ENCODE peak calls at places on chromosomes 3 and 15, in six cellular contexts. L, C, N, Y, P and G are unnamed samples.

GRCh38 chr15:86830304-86830703 is 750.6 kb downstream of the AGBL1 start:
- DNase-seq in N (no peak), Y (no peak), P (no peak), C (no peak), L (no peak), G (no peak)

GRCh38 chr3:100665230-100665629 is 44.1 kb upstream of the TFG start:
- DNase-seq in L (no peak), P (no peak), Y (no peak), C (no peak), N (peak; percentile 3), G (no peak)

GRCh38 chr15:99436472-99437314 is 129.1 kb upstream of the MEF2A start:
- DNase-seq in N (no peak), C (no peak), P (no peak), Y (no peak), L (no peak), G (no peak)

GRCh38 chr3:190120161-190121060 is at the start of gene P3H2:
- DNase-seq in Y (peak; percentile 66), N (no peak), C (peak; percentile 78), L (no peak), P (peak; percentile 93), G (peak; percentile 78)

GRCh38 chr15:33126559-33127290 is 67.8 kb downstream of the FMN1 start:
- DNase-seq in Y (peak; percentile 9), C (peak; percentile 33), L (peak; percentile 24), N (no peak), P (peak; percentile 98), G (peak; percentile 73)

GRCh38 chr3:188513662-188514328 is 359.8 kb downstream of the LPP start:
- DNase-seq in Y (no peak), N (no peak), P (no peak), C (no peak), L (no peak), G (no peak)

GRCh38 chr3:42697326-42698051 is 5.1 kb downstream of the HHATL start:
- DNase-seq in Y (no peak), P (no peak), L (no peak), C (no peak), N (no peak), G (no peak)

GRCh38 chr3:12734960-12735359 is 24.1 kb downstream of the TMEM40 start:
- DNase-seq in P (no peak), L (no peak), N (no peak), Y (no peak), C (no peak), G (no peak)

GRCh38 chr3:127747751-127748521 is 74.4 kb downstream of the MGLL start:
- DNase-seq in C (peak; percentile 84), P (peak; percentile 95), L (no peak), Y (no peak), N (no peak), G (no peak)

GRCh38 chr3:39639344-39640236 is 169.8 kb upstream of the MYRIP start:
- DNase-seq in C (peak; percentile 87), L (peak; percentile 94), Y (peak; percentile 40), P (peak; percentile 96), N (no peak), G (no peak)

GRCh38 chr15:66169023-66169422 is 84.5 kb downstream of the MEGF11 start:
- DNase-seq in Y (no peak), L (no peak), P (no peak), N (no peak), C (no peak), G (no peak)

GRCh38 chr15:60374628-60375081 is 23.1 kb downstream of the ANXA2 start:
- DNase-seq in C (peak; percentile 88), N (no peak), Y (peak; percentile 98), P (peak; percentile 99), L (no peak), G (peak; percentile 21)

GRCh38 chr15:99102332-99103235 is 2.3 kb upstream of the SYNM start:
- DNase-seq in C (no peak), L (no peak), P (no peak), N (no peak), Y (no peak), G (no peak)

GRCh38 chr3:155465664-155466063 is 172.2 kb upstream of the STRIT1 start:
- DNase-seq in L (no peak), N (no peak), C (no peak), P (no peak), Y (no peak), G (no peak)

GRCh38 chr3:13080026-13080425 is 6.8 kb upstream of the IQSEC1 start:
- DNase-seq in C (no peak), N (no peak), L (no peak), Y (no peak), P (no peak), G (no peak)

GRCh38 chr3:8301977-8302589 is 199.5 kb upstream of the LMCD1 start:
- DNase-seq in C (peak; percentile 33), Y (peak; percentile 31), L (peak; percentile 24), P (peak; percentile 59), N (no peak), G (peak; percentile 27)

GRCh38 chr3:149776170-149776569 is 16.2 kb downstream of the ANKUB1 start:
- DNase-seq in L (no peak), P (no peak), Y (no peak), C (no peak), N (no peak), G (no peak)

GRCh38 chr3:16101295-16102186 is 72.9 kb upstream of the GALNT15 start:
- DNase-seq in P (peak; percentile 59), L (no peak), N (no peak), C (peak; percentile 31), Y (peak; percentile 49), G (no peak)

GRCh38 chr3:187852842-187853727 is 107.8 kb upstream of the BCL6 start:
- DNase-seq in N (no peak), L (no peak), C (no peak), Y (no peak), P (peak; percentile 34), G (no peak)

GRCh38 chr3:109683746-109684145 is 346.4 kb upstream of the DPPA4 start:
- DNase-seq in P (no peak), L (no peak), N (no peak), Y (no peak), C (no peak), G (no peak)

GRCh38 chr15:41491889-41492288 is 1.8 kb upstream of the ITPKA start:
- DNase-seq in C (no peak), N (no peak), Y (no peak), P (no peak), L (no peak), G (no peak)

GRCh38 chr15:41492597-41493204 is 973 bp upstream of the ITPKA start:
- DNase-seq in P (no peak), Y (no peak), C (no peak), L (peak; percentile 46), N (no peak), G (no peak)

GRCh38 chr15:41487802-41488201 is 5.9 kb upstream of the ITPKA start:
- DNase-seq in N (no peak), P (peak; percentile 21), Y (no peak), C (no peak), L (no peak), G (no peak)

GRCh38 chr15:41489641-41490040 is 4.0 kb upstream of the ITPKA start:
- DNase-seq in Y (no peak), L (no peak), P (no peak), N (no peak), C (no peak), G (no peak)

DNA sequence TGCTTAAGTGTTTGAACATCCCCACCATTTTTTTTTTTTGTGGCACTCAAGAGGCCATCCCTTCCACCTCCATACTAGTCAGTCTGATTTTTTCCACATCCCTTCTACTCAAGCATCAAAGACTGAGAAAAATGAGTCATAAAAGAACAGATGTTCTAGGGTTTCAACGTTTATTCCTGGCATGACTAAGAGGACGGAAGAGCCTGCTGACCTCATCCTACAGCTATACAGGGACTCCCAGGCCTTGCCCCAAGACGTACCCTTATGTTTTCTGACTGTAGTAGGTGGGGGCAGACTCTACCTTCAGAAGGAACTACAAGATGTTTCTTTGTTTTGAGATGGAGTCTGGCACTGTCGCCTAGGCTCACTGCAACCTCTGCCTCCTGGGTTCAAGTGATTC is 3.3 kb upstream of the ITPKA start:
- DNase-seq in Y (peak; percentile 46), N (peak; percentile 56), C (peak; percentile 54), P (peak; percentile 99), L (peak; percentile 62), G (no peak)
- TF ChIP-seq BHLHE40 in Y (no peak), N (no peak), C (no peak), P (peak; percentile 42), L (no peak), G (no peak)

GRCh38 chr3:133659806-133660205 is 1.9 kb downstream of the TOPBP1 start:
- DNase-seq in Y (no peak), C (no peak), P (no peak), L (no peak), N (no peak), G (no peak)
- TF ChIP-seq BHLHE40 in Y (no peak), C (no peak), P (no peak), L (no peak), N (no peak), G (no peak)

GRCh38 chr3:185770071-185770470 is 54.8 kb downstream of the IGF2BP2 start:
- DNase-seq in C (no peak), N (no peak), Y (no peak), L (no peak), P (no peak), G (no peak)

GRCh38 chr3:185766645-185767323 is 58.1 kb downstream of the IGF2BP2 start:
- DNase-seq in C (no peak), N (no peak), L (no peak), Y (no peak), P (peak; percentile 30), G (no peak)

GRCh38 chr3:185763347-185764010 is 61.4 kb downstream of the IGF2BP2 start:
- DNase-seq in Y (no peak), C (no peak), P (peak; percentile 29), L (no peak), N (no peak), G (no peak)

GRCh38 chr3:185764168-185764988 is 60.5 kb downstream of the IGF2BP2 start:
- DNase-seq in L (no peak), Y (no peak), N (no peak), P (peak; percentile 54), C (no peak), G (no peak)

GRCh38 chr3:185767324-185767688 is 57.5 kb downstream of the IGF2BP2 start:
- DNase-seq in Y (no peak), P (no peak), C (no peak), N (no peak), L (no peak), G (no peak)
- TF ChIP-seq BHLHE40 in Y (no peak), P (no peak), C (no peak), N (no peak), L (no peak), G (no peak)

DNA sequence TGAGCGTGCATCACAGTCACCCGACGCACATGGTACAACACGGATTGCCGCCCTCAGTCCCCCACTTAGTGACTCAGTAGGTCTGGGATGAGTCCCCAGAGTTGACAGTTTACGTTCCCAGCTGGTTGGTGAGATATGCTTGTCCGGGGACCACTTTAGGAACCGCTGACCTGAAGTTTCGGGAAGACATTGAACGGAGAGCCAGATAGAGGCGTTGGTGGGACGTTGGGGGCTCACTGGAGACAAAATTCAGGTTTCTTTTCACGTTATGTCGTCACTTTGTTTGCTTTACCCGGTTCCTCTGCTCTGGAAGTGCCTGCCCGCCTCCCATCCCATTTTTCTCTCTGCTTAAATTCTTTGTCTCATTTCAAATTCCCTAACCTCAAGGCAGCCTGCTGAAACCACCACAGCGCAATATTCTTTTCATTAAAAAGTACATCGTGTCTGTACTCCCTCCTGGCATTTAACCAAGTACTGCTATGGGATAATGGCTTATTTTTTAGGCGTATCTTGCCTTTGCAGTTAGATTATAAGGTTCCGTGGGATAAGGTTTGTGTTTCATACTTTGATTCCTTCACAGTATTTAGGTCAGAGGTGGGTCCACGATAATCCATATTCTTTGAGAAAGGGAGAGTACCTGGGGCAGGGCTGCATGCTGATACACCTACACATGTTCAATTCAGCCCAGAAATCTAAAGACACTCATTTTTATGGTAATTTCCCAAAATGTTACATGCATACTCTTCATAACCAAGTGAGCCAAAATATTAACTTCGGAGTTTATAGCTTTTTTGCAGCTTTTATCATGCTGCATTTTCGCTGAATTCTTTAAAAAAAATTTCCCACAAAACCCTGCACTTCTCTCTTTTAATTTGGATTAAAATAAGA is 921 bp downstream of the LMLN start:
- DNase-seq in P (no peak), L (peak; percentile 87), N (no peak), C (no peak), Y (no peak), G (no peak)
- TF ChIP-seq BHLHE40 in P (peak; percentile 73), L (no peak), N (no peak), C (no peak), Y (no peak), G (no peak)